ENCODE peak calls at places on chromosomes 4 and X, in seven cellular contexts. A is suprapubic skin, R is K562, L is sigmoid colon, K is H1, S is transverse colon, J is ovary. Y is an unnamed sample.

GRCh38 chr4:186159613-186160012 is 31.8 kb upstream of the CYP4V2 start:
- DNase-seq in J (no peak), K (no peak), A (no peak), L (no peak), S (no peak), R (no peak), Y (no peak)

GRCh38 chr4:337932-338758 is 531 bp downstream of the ZNF141 start:
- DNase-seq in A (peak; percentile 76), K (peak; percentile 50), L (no peak), J (peak; percentile 77), R (no peak), S (no peak), Y (peak; percentile 40)

GRCh38 chrX:16946971-16947562 is 609 bp downstream of the REPS2 start:
- DNase-seq in K (no peak), J (peak; percentile 47), A (no peak), R (no peak), L (peak; percentile 66), S (peak; percentile 23), Y (peak; percentile 41)

GRCh38 chrX:142089193-142089592 is 115.9 kb downstream of the MAGEC2 start:
- DNase-seq in S (no peak), L (no peak), A (no peak), K (no peak), R (peak; percentile 1), J (no peak), Y (no peak)

GRCh38 chr4:156677136-156677535 is 294.5 kb downstream of the PDGFC start:
- DNase-seq in A (no peak), J (no peak), S (peak; percentile 14), K (no peak), L (no peak), R (no peak), Y (no peak)

GRCh38 chr4:38155589-38156294 is 195.5 kb downstream of the PTTG2 start:
- DNase-seq in A (no peak), K (no peak), R (no peak), J (no peak), L (no peak), S (no peak), Y (no peak)

GRCh38 chr4:22500128-22500611 is 15.7 kb downstream of the ADGRA3 start:
- DNase-seq in J (no peak), S (peak; percentile 68), K (no peak), R (no peak), L (no peak), A (no peak), Y (peak; percentile 71)

GRCh38 chrX:94977562-94977961 is 1303.6 kb downstream of the FAM133A start:
- DNase-seq in K (no peak), A (no peak), S (no peak), J (no peak), R (no peak), L (no peak), Y (no peak)

GRCh38 chr4:114606240-114606639 is 7.6 kb downstream of the UGT8 start:
- DNase-seq in K (no peak), J (no peak), R (no peak), A (no peak), L (no peak), S (no peak), Y (no peak)

GRCh38 chr4:154642361-154642760 is 29.9 kb upstream of the FGG start:
- DNase-seq in R (no peak), J (no peak), S (no peak), A (no peak), L (no peak), K (no peak), Y (no peak)

GRCh38 chr4:25058796-25059195 is 28.1 kb upstream of the LGI2 start:
- DNase-seq in A (no peak), L (no peak), K (no peak), J (no peak), S (no peak), R (no peak), Y (no peak)

GRCh38 chr4:680565-680930 is 6.2 kb downstream of the MYL5 start:
- DNase-seq in S (peak; percentile 55), J (no peak), L (peak; percentile 71), A (peak; percentile 78), R (peak; percentile 37), K (peak; percentile 74), Y (no peak)

GRCh38 chrX:53332204-53332603 is 50.8 kb upstream of the IQSEC2 start:
- DNase-seq in R (no peak), S (no peak), K (no peak), A (no peak), J (no peak), L (no peak), Y (no peak)

GRCh38 chr4:37812713-37813112 is 13.8 kb upstream of the PGM2 start:
- DNase-seq in S (no peak), J (no peak), R (no peak), L (no peak), K (no peak), A (no peak), Y (no peak)

GRCh38 chr4:17033256-17034245 is 135.1 kb upstream of the LDB2 start:
- DNase-seq in R (no peak), S (no peak), L (no peak), A (no peak), J (no peak), K (no peak), Y (no peak)

GRCh38 chr4:81470456-81471327 is 1.0 kb downstream of the RASGEF1B start:
- DNase-seq in A (peak; percentile 74), J (no peak), R (no peak), L (peak; percentile 79), K (peak; percentile 55), S (peak; percentile 64), Y (peak; percentile 47)

GRCh38 chrX:115367956-115368355 is 78.4 kb downstream of the LUZP4 start:
- DNase-seq in A (no peak), J (no peak), R (no peak), L (no peak), K (no peak), S (no peak), Y (no peak)

GRCh38 chrX:37905436-37906147 is 58.2 kb upstream of the DYNLT3 start:
- DNase-seq in J (no peak), K (peak; percentile 67), S (no peak), A (no peak), R (no peak), L (no peak), Y (peak; percentile 25)

GRCh38 chr4:152784490-152785195 is 4.9 kb downstream of the ARFIP1 start:
- DNase-seq in J (no peak), A (no peak), L (no peak), S (peak; percentile 16), R (peak; percentile 19), K (no peak), Y (no peak)

GRCh38 chr4:150130953-150131352 is 52.7 kb downstream of the DCLK2 start:
- DNase-seq in K (no peak), S (no peak), L (peak; percentile 74), R (no peak), J (no peak), A (no peak), Y (no peak)

GRCh38 chrX:23483396-23483795 is 148.7 kb downstream of the PTCHD1 start:
- DNase-seq in R (no peak), S (no peak), J (no peak), A (no peak), L (no peak), K (no peak), Y (no peak)

GRCh38 chr4:76420311-76420710 is 630 bp downstream of the CCDC158 start:
- DNase-seq in K (no peak), J (no peak), L (no peak), A (no peak), R (no peak), S (no peak), Y (no peak)

GRCh38 chr4:3707423-3708102 is 58.6 kb upstream of the ADRA2C start:
- DNase-seq in S (no peak), J (peak; percentile 32), R (no peak), A (peak; percentile 31), K (no peak), L (no peak), Y (no peak)

GRCh38 chrX:39859991-39860861 is 237.5 kb downstream of the BCOR start:
- DNase-seq in S (peak; percentile 41), L (peak; percentile 68), J (no peak), K (no peak), R (peak; percentile 69), A (no peak), Y (peak; percentile 34)

GRCh38 chrX:112614640-112615039 is 65.1 kb downstream of the LHFPL1 start:
- DNase-seq in J (no peak), R (no peak), A (no peak), S (no peak), K (no peak), L (no peak), Y (no peak)

GRCh38 chrX:21996872-21997271 is 35.3 kb upstream of the PHEX start:
- DNase-seq in L (no peak), A (no peak), K (no peak), S (no peak), R (peak; percentile 13), J (no peak), Y (no peak)
- TF ChIP-seq EP300 in L (peak; percentile 24), A (no peak), K (no peak), S (no peak), R (no peak), J (no peak), Y (no peak)

GRCh38 chrX:123961268-123962005 is at the start of gene STAG2:
- DNase-seq in K (peak; percentile 62), S (peak; percentile 77), A (peak; percentile 82), J (peak; percentile 76), R (peak; percentile 84), L (peak; percentile 93), Y (peak; percentile 70)
- TF ChIP-seq POLR2A in K (peak; percentile 36), S (peak; percentile 38), A (no peak), J (peak; percentile 57), R (peak; percentile 64), L (peak; percentile 54), Y (no peak)

DNA sequence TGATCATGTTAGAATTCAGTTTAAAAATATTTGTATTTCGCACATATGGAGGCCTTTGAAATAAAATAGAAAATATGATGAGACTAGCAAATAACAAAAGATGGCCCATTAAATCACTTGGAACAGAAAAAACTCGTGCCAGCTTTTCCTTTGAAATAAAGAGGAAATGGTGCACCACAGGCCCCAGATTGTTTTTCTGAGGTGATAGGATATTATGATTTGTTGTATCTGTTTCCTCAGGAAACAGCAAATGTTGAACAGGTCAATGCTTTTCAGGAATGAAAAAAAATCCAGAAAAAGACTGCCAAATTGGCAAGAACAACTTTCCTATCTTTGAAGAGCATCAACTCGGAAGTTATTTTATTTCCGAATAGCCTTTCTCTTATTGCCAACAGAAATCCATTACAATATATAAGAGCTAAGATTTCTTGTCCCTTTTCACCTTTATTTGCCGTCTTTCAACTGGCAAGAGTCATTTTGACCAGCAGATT is at the start of gene SMR3B:
- DNase-seq in L (no peak), J (no peak), K (no peak), R (no peak), A (no peak), S (no peak), Y (no peak)
- TF ChIP-seq EP300 in L (no peak), J (no peak), K (no peak), R (no peak), A (no peak), S (no peak), Y (no peak)

GRCh38 chrX:103404225-103405008 is 28.1 kb downstream of the BEX3 start:
- DNase-seq in A (no peak), S (peak; percentile 62), R (peak; percentile 61), K (peak; percentile 68), J (peak; percentile 77), L (peak; percentile 76), Y (peak; percentile 63)
- TF ChIP-seq POLR2A in A (no peak), S (no peak), R (peak; percentile 39), K (peak; percentile 58), J (peak; percentile 52), L (no peak), Y (no peak)